ENCODE peak calls at places on chromosome 3, in five cellular contexts. One of them, this sample, is unnamed.

GRCh38 chr3:46946856-46947544 is 29.5 kb downstream of the CCDC12 start:
- DNase-seq in colonic mucosa: peak; percentile 57
- DNase-seq in CD4-positive, alpha-beta T cell: peak; percentile 53
- DNase-seq in COR-L47: no peak
- DNase-seq in GM13977: no peak
- DNase-seq in this sample: peak; percentile 55

GRCh38 chr3:180590396-180590795 is 11.6 kb upstream of the TTC14 start:
- DNase-seq in colonic mucosa: no peak
- DNase-seq in CD4-positive, alpha-beta T cell: no peak
- DNase-seq in COR-L47: no peak
- DNase-seq in GM13977: no peak
- DNase-seq in this sample: no peak

GRCh38 chr3:72550582-72551262 is 297.5 kb downstream of the SHQ1 start:
- DNase-seq in colonic mucosa: no peak
- DNase-seq in CD4-positive, alpha-beta T cell: no peak
- DNase-seq in COR-L47: no peak
- DNase-seq in GM13977: peak; percentile 44
- DNase-seq in this sample: no peak

GRCh38 chr3:182795383-182795782 is 2.1 kb downstream of the ATP11B start:
- DNase-seq in colonic mucosa: peak; percentile 61
- DNase-seq in CD4-positive, alpha-beta T cell: peak; percentile 8
- DNase-seq in COR-L47: no peak
- DNase-seq in GM13977: peak; percentile 45
- DNase-seq in this sample: no peak

GRCh38 chr3:141933421-141934300 is 57.2 kb downstream of the ATP1B3 start:
- DNase-seq in colonic mucosa: no peak
- DNase-seq in CD4-positive, alpha-beta T cell: no peak
- DNase-seq in COR-L47: no peak
- DNase-seq in GM13977: no peak
- DNase-seq in this sample: no peak

GRCh38 chr3:159919873-159920272 is 68.8 kb upstream of the IL12A start:
- DNase-seq in colonic mucosa: no peak
- DNase-seq in CD4-positive, alpha-beta T cell: no peak
- DNase-seq in COR-L47: no peak
- DNase-seq in GM13977: no peak
- DNase-seq in this sample: no peak

GRCh38 chr3:69370156-69370944 is 15.5 kb downstream of the FRMD4B start:
- DNase-seq in colonic mucosa: peak; percentile 90
- DNase-seq in CD4-positive, alpha-beta T cell: no peak
- DNase-seq in COR-L47: no peak
- DNase-seq in GM13977: no peak
- DNase-seq in this sample: no peak

GRCh38 chr3:35908366-35909232 is 269.3 kb downstream of the ARPP21 start:
- DNase-seq in colonic mucosa: peak; percentile 48
- DNase-seq in CD4-positive, alpha-beta T cell: peak; percentile 0
- DNase-seq in COR-L47: peak; percentile 30
- DNase-seq in GM13977: peak; percentile 12
- DNase-seq in this sample: peak; percentile 2

GRCh38 chr3:181709537-181710279 is 2.0 kb upstream of the SOX2 start:
- DNase-seq in colonic mucosa: peak; percentile 82
- DNase-seq in CD4-positive, alpha-beta T cell: peak; percentile 11
- DNase-seq in COR-L47: peak; percentile 87
- DNase-seq in GM13977: peak; percentile 68
- DNase-seq in this sample: no peak

GRCh38 chr3:39806820-39807219 is 2.6 kb upstream of the MYRIP start:
- DNase-seq in colonic mucosa: no peak
- DNase-seq in CD4-positive, alpha-beta T cell: no peak
- DNase-seq in COR-L47: no peak
- DNase-seq in GM13977: no peak
- DNase-seq in this sample: no peak